ENCODE peak calls at places on chromosomes 12 and 14, in five cellular contexts. W, R, U, B and E are unnamed samples.
A peak's percentile ranks its signal among the peaks of the same experiment; 100 is the strongest.

GRCh38 chr12:113149361-113150150 is at the start of gene CFAP73:
- DNase-seq in U (peak; percentile 98), W (peak; percentile 36), R (no peak), B (peak; percentile 84), E (peak; percentile 53)

GRCh38 chr14:102140027-102140749 is 491 bp downstream of the WDR20 start:
- DNase-seq in B (peak; percentile 25), W (no peak), U (peak; percentile 34), R (peak; percentile 56), E (no peak)

GRCh38 chr12:50103767-50104321 is at the start of gene GPD1:
- DNase-seq in U (peak; percentile 49), W (no peak), R (no peak), B (peak; percentile 74), E (no peak)

GRCh38 chr12:45730116-45730841 is 773 bp downstream of the ARID2 start:
- DNase-seq in B (peak; percentile 46), W (peak; percentile 27), U (peak; percentile 28), R (peak; percentile 81), E (peak; percentile 24)

GRCh38 chr12:115609356-115609755 is 668.1 kb downstream of the MED13L start:
- DNase-seq in B (no peak), U (no peak), R (no peak), W (no peak), E (no peak)

GRCh38 chr12:78914859-78915331 is 50.3 kb downstream of the SYT1 start:
- DNase-seq in W (no peak), R (no peak), U (no peak), B (no peak), E (no peak)

GRCh38 chr12:51205350-51205749 is 12.5 kb downstream of the POU6F1 start:
- DNase-seq in W (no peak), B (no peak), R (no peak), U (no peak), E (no peak)

GRCh38 chr12:85855305-85855704 is 18.8 kb upstream of the NTS start:
- DNase-seq in W (no peak), U (no peak), R (no peak), B (no peak), E (no peak)

GRCh38 chr14:63551338-63551737 is 8.2 kb upstream of the PPP2R5E start:
- DNase-seq in R (no peak), W (no peak), B (no peak), U (peak; percentile 47), E (no peak)

GRCh38 chr14:85731198-85731597 is 201.3 kb downstream of the FLRT2 start:
- DNase-seq in U (no peak), B (peak; percentile 39), W (peak; percentile 14), R (no peak), E (no peak)

GRCh38 chr12:65461017-65461416 is 182.5 kb downstream of the MSRB3 start:
- DNase-seq in U (no peak), R (no peak), W (no peak), B (no peak), E (no peak)

GRCh38 chr14:83827383-83827782 is 1702.6 kb upstream of the FLRT2 start:
- DNase-seq in R (no peak), W (no peak), U (no peak), B (no peak), E (no peak)

GRCh38 chr14:104105071-104105821 is 19.7 kb downstream of the ASPG start:
- DNase-seq in R (no peak), U (no peak), B (peak; percentile 8), W (no peak), E (no peak)

GRCh38 chr12:99752740-99753139 is 105.2 kb downstream of the GARIN6 start:
- DNase-seq in W (no peak), B (no peak), R (no peak), U (no peak), E (no peak)

GRCh38 chr12:107973950-107974349 is 155.1 kb upstream of the WSCD2 start:
- DNase-seq in W (no peak), U (no peak), B (no peak), R (no peak), E (no peak)

GRCh38 chr14:32345311-32345771 is 16.2 kb downstream of the AKAP6 start:
- DNase-seq in U (no peak), R (no peak), B (no peak), W (no peak), E (no peak)

GRCh38 chr14:98964171-98964570 is 307.8 kb downstream of the BCL11B start:
- DNase-seq in B (no peak), R (no peak), W (no peak), U (no peak), E (no peak)

GRCh38 chr12:6952860-6953416 is 1.8 kb downstream of the PTPN6 start:
- DNase-seq in U (no peak), R (no peak), B (no peak), W (no peak), E (no peak)

GRCh38 chr14:99524804-99525698 is 43.8 kb downstream of the CCNK start:
- DNase-seq in B (peak; percentile 28), R (peak; percentile 86), U (peak; percentile 77), W (no peak), E (peak; percentile 1)

GRCh38 chr14:102909462-102909861 is 13.0 kb upstream of the AMN start:
- DNase-seq in W (no peak), U (no peak), B (no peak), R (no peak), E (no peak)

GRCh38 chr14:105273062-105273461 is 24.7 kb downstream of the BTBD6 start:
- DNase-seq in R (no peak), B (no peak), U (no peak), W (no peak), E (no peak)